ENCODE peak calls at places on chromosomes 16 and 17, in five cellular contexts. One of them, this sample, is unnamed.
A peak's percentile ranks its signal among the peaks of the same experiment; 100 is the strongest.

GRCh38 chr16:50634947-50635346 is 46.2 kb downstream of the SNX20 start:
- DNase-seq in gastrocnemius medialis: no peak
- DNase-seq in mammary epithelial cell: no peak
- DNase-seq in lower lobe of right lung: no peak
- DNase-seq in heart right ventricle: no peak
- DNase-seq in this sample: no peak

GRCh38 chr17:58504826-58505351 is 9.5 kb downstream of the MTMR4 start:
- DNase-seq in gastrocnemius medialis: no peak
- DNase-seq in mammary epithelial cell: no peak
- DNase-seq in lower lobe of right lung: no peak
- DNase-seq in heart right ventricle: no peak
- DNase-seq in this sample: no peak

GRCh38 chr16:1877089-1877488 is 5.1 kb upstream of the MEIOB start:
- DNase-seq in gastrocnemius medialis: no peak
- DNase-seq in mammary epithelial cell: no peak
- DNase-seq in lower lobe of right lung: no peak
- DNase-seq in heart right ventricle: no peak
- DNase-seq in this sample: no peak

GRCh38 chr16:11781773-11782172 is 15.3 kb downstream of the ZC3H7A start:
- DNase-seq in gastrocnemius medialis: no peak
- DNase-seq in mammary epithelial cell: peak; percentile 91
- DNase-seq in lower lobe of right lung: no peak
- DNase-seq in heart right ventricle: no peak
- DNase-seq in this sample: no peak

GRCh38 chr17:51260960-51261958 is 913 bp downstream of the UTP18 start:
- DNase-seq in gastrocnemius medialis: peak; percentile 49
- DNase-seq in mammary epithelial cell: no peak
- DNase-seq in lower lobe of right lung: peak; percentile 81
- DNase-seq in heart right ventricle: peak; percentile 46
- DNase-seq in this sample: peak; percentile 70

GRCh38 chr17:50184611-50185398 is 16.6 kb downstream of the COL1A1 start:
- DNase-seq in gastrocnemius medialis: peak; percentile 61
- DNase-seq in mammary epithelial cell: peak; percentile 55
- DNase-seq in lower lobe of right lung: peak; percentile 78
- DNase-seq in heart right ventricle: no peak
- DNase-seq in this sample: no peak

GRCh38 chr17:9517396-9517795 is 58.2 kb downstream of the STX8 start:
- DNase-seq in gastrocnemius medialis: no peak
- DNase-seq in mammary epithelial cell: peak; percentile 6
- DNase-seq in lower lobe of right lung: no peak
- DNase-seq in heart right ventricle: no peak
- DNase-seq in this sample: no peak

GRCh38 chr16:86579268-86580062 is 1.1 kb downstream of the FOXL1 start:
- DNase-seq in gastrocnemius medialis: no peak
- DNase-seq in mammary epithelial cell: no peak
- DNase-seq in lower lobe of right lung: no peak
- DNase-seq in heart right ventricle: no peak
- DNase-seq in this sample: no peak

GRCh38 chr16:88315543-88316105 is 67.1 kb upstream of the ZNF469 start:
- DNase-seq in gastrocnemius medialis: no peak
- DNase-seq in mammary epithelial cell: no peak
- DNase-seq in lower lobe of right lung: no peak
- DNase-seq in heart right ventricle: peak; percentile 31
- DNase-seq in this sample: peak; percentile 69

GRCh38 chr16:53257001-53257400 is 177.3 kb upstream of the RBL2 start:
- DNase-seq in gastrocnemius medialis: no peak
- DNase-seq in mammary epithelial cell: peak; percentile 9
- DNase-seq in lower lobe of right lung: no peak
- DNase-seq in heart right ventricle: no peak
- DNase-seq in this sample: peak; percentile 43

GRCh38 chr17:64024781-64025731 is 4.6 kb upstream of the ICAM2 start:
- DNase-seq in gastrocnemius medialis: no peak
- DNase-seq in mammary epithelial cell: no peak
- DNase-seq in lower lobe of right lung: no peak
- DNase-seq in heart right ventricle: no peak
- DNase-seq in this sample: peak; percentile 43

GRCh38 chr17:50934161-50934560 is 68.0 kb upstream of the TOB1 start:
- DNase-seq in gastrocnemius medialis: no peak
- DNase-seq in mammary epithelial cell: no peak
- DNase-seq in lower lobe of right lung: no peak
- DNase-seq in heart right ventricle: no peak
- DNase-seq in this sample: no peak

GRCh38 chr17:77700165-77700881 is 258.2 kb upstream of the TNRC6C start:
- DNase-seq in gastrocnemius medialis: no peak
- DNase-seq in mammary epithelial cell: no peak
- DNase-seq in lower lobe of right lung: no peak
- DNase-seq in heart right ventricle: no peak
- DNase-seq in this sample: no peak

GRCh38 chr16:69463876-69464275 is 39.5 kb downstream of the CYB5B start:
- DNase-seq in gastrocnemius medialis: no peak
- DNase-seq in mammary epithelial cell: no peak
- DNase-seq in lower lobe of right lung: no peak
- DNase-seq in heart right ventricle: no peak
- DNase-seq in this sample: no peak

GRCh38 chr17:2179615-2180295 is 123.8 kb downstream of the SMG6 start:
- DNase-seq in gastrocnemius medialis: peak; percentile 84
- DNase-seq in mammary epithelial cell: no peak
- DNase-seq in lower lobe of right lung: no peak
- DNase-seq in heart right ventricle: peak; percentile 97
- DNase-seq in this sample: no peak

GRCh38 chr17:29143894-29144293 is 36.3 kb downstream of the MYO18A start:
- DNase-seq in gastrocnemius medialis: peak; percentile 82
- DNase-seq in mammary epithelial cell: no peak
- DNase-seq in lower lobe of right lung: no peak
- DNase-seq in heart right ventricle: no peak
- DNase-seq in this sample: peak; percentile 37

GRCh38 chr16:3669067-3669466 is 14.6 kb downstream of the DNASE1 start:
- DNase-seq in gastrocnemius medialis: no peak
- DNase-seq in mammary epithelial cell: no peak
- DNase-seq in lower lobe of right lung: no peak
- DNase-seq in heart right ventricle: no peak
- DNase-seq in this sample: no peak

GRCh38 chr16:49855822-49856740 is at the start of gene ZNF423:
- DNase-seq in gastrocnemius medialis: peak; percentile 26
- DNase-seq in mammary epithelial cell: no peak
- DNase-seq in lower lobe of right lung: no peak
- DNase-seq in heart right ventricle: no peak
- DNase-seq in this sample: no peak

GRCh38 chr17:8430966-8431365 is 4.7 kb upstream of the NDEL1 start:
- DNase-seq in gastrocnemius medialis: peak; percentile 20
- DNase-seq in mammary epithelial cell: peak; percentile 73
- DNase-seq in lower lobe of right lung: no peak
- DNase-seq in heart right ventricle: peak; percentile 56
- DNase-seq in this sample: no peak

GRCh38 chr17:4554441-4554996 is 665 bp downstream of the MYBBP1A start:
- DNase-seq in gastrocnemius medialis: no peak
- DNase-seq in mammary epithelial cell: no peak
- DNase-seq in lower lobe of right lung: peak; percentile 46
- DNase-seq in heart right ventricle: no peak
- DNase-seq in this sample: no peak

GRCh38 chr17:30493802-30494201 is 16.6 kb downstream of the GOSR1 start:
- DNase-seq in gastrocnemius medialis: no peak
- DNase-seq in mammary epithelial cell: no peak
- DNase-seq in lower lobe of right lung: no peak
- DNase-seq in heart right ventricle: no peak
- DNase-seq in this sample: no peak

GRCh38 chr17:80036715-80037477 is 454 bp downstream of the CCDC40 start:
- DNase-seq in gastrocnemius medialis: peak; percentile 25
- DNase-seq in mammary epithelial cell: peak; percentile 5
- DNase-seq in lower lobe of right lung: peak; percentile 64
- DNase-seq in heart right ventricle: peak; percentile 50
- DNase-seq in this sample: peak; percentile 30

GRCh38 chr17:2212328-2212981 is 91.1 kb downstream of the SMG6 start:
- DNase-seq in gastrocnemius medialis: peak; percentile 79
- DNase-seq in mammary epithelial cell: no peak
- DNase-seq in lower lobe of right lung: no peak
- DNase-seq in heart right ventricle: no peak
- DNase-seq in this sample: peak; percentile 81

GRCh38 chr17:27466376-27466747 is 10.1 kb downstream of the KSR1 start:
- DNase-seq in gastrocnemius medialis: no peak
- DNase-seq in mammary epithelial cell: no peak
- DNase-seq in lower lobe of right lung: no peak
- DNase-seq in heart right ventricle: no peak
- DNase-seq in this sample: no peak

GRCh38 chr17:3615160-3615870 is 6.1 kb upstream of the TRPV1 start:
- DNase-seq in gastrocnemius medialis: no peak
- DNase-seq in mammary epithelial cell: no peak
- DNase-seq in lower lobe of right lung: no peak
- DNase-seq in heart right ventricle: no peak
- DNase-seq in this sample: no peak

GRCh38 chr17:2691965-2692780 is 19.4 kb downstream of the CLUH start:
- DNase-seq in gastrocnemius medialis: peak; percentile 18
- DNase-seq in mammary epithelial cell: no peak
- DNase-seq in lower lobe of right lung: no peak
- DNase-seq in heart right ventricle: peak; percentile 4
- DNase-seq in this sample: no peak

GRCh38 chr17:57747221-57748017 is 2.3 kb upstream of the CCDC182 start:
- DNase-seq in gastrocnemius medialis: peak; percentile 24
- DNase-seq in mammary epithelial cell: peak; percentile 40
- DNase-seq in lower lobe of right lung: no peak
- DNase-seq in heart right ventricle: peak; percentile 28
- DNase-seq in this sample: peak; percentile 83

GRCh38 chr17:47708864-47709541 is 15.0 kb downstream of the TBKBP1 start:
- DNase-seq in gastrocnemius medialis: no peak
- DNase-seq in mammary epithelial cell: no peak
- DNase-seq in lower lobe of right lung: peak; percentile 51
- DNase-seq in heart right ventricle: no peak
- DNase-seq in this sample: peak; percentile 53
- H3K4me1 ChIP-seq in gastrocnemius medialis: peaks cover 15% of the 10 kb centered on the region
- H3K4me1 ChIP-seq in mammary epithelial cell: no peaks in the 10 kb centered on the region
- H3K4me1 ChIP-seq in lower lobe of right lung: peaks cover 26% of the 10 kb centered on the region
- H3K4me1 ChIP-seq in heart right ventricle: peaks cover 42% of the 10 kb centered on the region
- H3K4me1 ChIP-seq in this sample: no peaks in the 10 kb centered on the region

DNA sequence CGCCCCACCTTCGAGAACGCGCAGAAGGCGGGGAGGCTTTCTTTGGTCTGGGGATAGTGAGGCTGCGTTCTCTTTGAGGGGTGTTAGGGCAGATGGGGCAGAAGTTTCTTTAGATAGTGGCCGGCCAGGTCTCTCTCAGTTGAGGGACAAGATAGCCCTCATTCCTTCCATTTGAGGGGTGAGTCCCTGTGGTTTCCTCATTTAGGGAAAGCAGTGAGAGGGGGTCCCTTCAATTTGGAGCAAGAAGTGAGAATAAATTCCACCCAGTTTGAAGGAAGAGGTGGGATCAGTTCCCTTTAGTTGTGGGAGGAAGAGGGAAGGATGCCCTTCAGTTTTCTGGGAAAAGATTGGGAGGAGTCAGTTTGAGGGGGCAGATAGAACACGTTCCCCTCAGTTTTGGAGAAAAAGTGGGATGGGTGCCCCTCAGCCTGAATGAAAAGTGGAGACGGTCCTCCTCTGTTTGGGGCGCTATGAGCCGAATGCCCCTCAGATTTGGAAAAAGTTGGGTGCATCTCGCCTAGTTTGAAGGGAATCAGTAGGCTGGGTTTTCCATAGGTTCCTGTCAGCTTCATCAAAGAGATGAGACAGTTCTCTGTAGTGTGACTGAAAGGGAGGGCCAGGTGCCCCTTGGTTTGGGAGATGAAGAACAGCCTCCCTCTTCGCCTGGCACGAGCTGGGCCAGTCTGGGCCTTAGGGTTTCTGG is 568 bp upstream of the FHOD1 start:
- DNase-seq in gastrocnemius medialis: no peak
- DNase-seq in mammary epithelial cell: no peak
- DNase-seq in lower lobe of right lung: no peak
- DNase-seq in heart right ventricle: no peak
- DNase-seq in this sample: no peak
- H3K4me1 ChIP-seq in gastrocnemius medialis: peaks cover 51% of the 10 kb centered on the region
- H3K4me1 ChIP-seq in mammary epithelial cell: peaks cover 51% of the 10 kb centered on the region
- H3K4me1 ChIP-seq in lower lobe of right lung: peaks cover 54% of the 10 kb centered on the region
- H3K4me1 ChIP-seq in heart right ventricle: peaks cover 57% of the 10 kb centered on the region
- H3K4me1 ChIP-seq in this sample: peaks cover 45% of the 10 kb centered on the region

GRCh38 chr17:76053230-76054111 is 18.8 kb downstream of the SRP68 start:
- DNase-seq in gastrocnemius medialis: no peak
- DNase-seq in mammary epithelial cell: peak; percentile 44
- DNase-seq in lower lobe of right lung: no peak
- DNase-seq in heart right ventricle: no peak
- DNase-seq in this sample: peak; percentile 75
- H3K4me1 ChIP-seq in gastrocnemius medialis: no peaks in the 10 kb centered on the region
- H3K4me1 ChIP-seq in mammary epithelial cell: peaks cover 17% of the 10 kb centered on the region
- H3K4me1 ChIP-seq in lower lobe of right lung: peaks cover 32% of the 10 kb centered on the region
- H3K4me1 ChIP-seq in heart right ventricle: no peaks in the 10 kb centered on the region
- H3K4me1 ChIP-seq in this sample: peaks cover 38% of the 10 kb centered on the region

GRCh38 chr17:73267648-73268537 is 6.2 kb upstream of the CPSF4L start:
- DNase-seq in gastrocnemius medialis: no peak
- DNase-seq in mammary epithelial cell: no peak
- DNase-seq in lower lobe of right lung: no peak
- DNase-seq in heart right ventricle: no peak
- DNase-seq in this sample: no peak
- H3K4me1 ChIP-seq in gastrocnemius medialis: no peaks in the 10 kb centered on the region
- H3K4me1 ChIP-seq in mammary epithelial cell: peaks cover 5% of the 10 kb centered on the region
- H3K4me1 ChIP-seq in lower lobe of right lung: no peaks in the 10 kb centered on the region
- H3K4me1 ChIP-seq in heart right ventricle: peaks cover 6% of the 10 kb centered on the region
- H3K4me1 ChIP-seq in this sample: no peaks in the 10 kb centered on the region

GRCh38 chr16:82650804-82651203 is 24.0 kb downstream of the CDH13 start:
- DNase-seq in gastrocnemius medialis: no peak
- DNase-seq in mammary epithelial cell: no peak
- DNase-seq in lower lobe of right lung: no peak
- DNase-seq in heart right ventricle: no peak
- DNase-seq in this sample: no peak
- H3K4me1 ChIP-seq in gastrocnemius medialis: peaks cover 46% of the 10 kb centered on the region
- H3K4me1 ChIP-seq in mammary epithelial cell: peaks cover 56% of the 10 kb centered on the region
- H3K4me1 ChIP-seq in lower lobe of right lung: peaks cover 11% of the 10 kb centered on the region
- H3K4me1 ChIP-seq in heart right ventricle: peaks cover 44% of the 10 kb centered on the region
- H3K4me1 ChIP-seq in this sample: peaks cover 20% of the 10 kb centered on the region

GRCh38 chr17:18980682-18981384 is 23.7 kb downstream of the FAM83G start:
- DNase-seq in gastrocnemius medialis: no peak
- DNase-seq in mammary epithelial cell: no peak
- DNase-seq in lower lobe of right lung: no peak
- DNase-seq in heart right ventricle: no peak
- DNase-seq in this sample: no peak
- H3K4me1 ChIP-seq in gastrocnemius medialis: no peaks in the 10 kb centered on the region
- H3K4me1 ChIP-seq in mammary epithelial cell: peaks cover 18% of the 10 kb centered on the region
- H3K4me1 ChIP-seq in lower lobe of right lung: no peaks in the 10 kb centered on the region
- H3K4me1 ChIP-seq in heart right ventricle: no peaks in the 10 kb centered on the region
- H3K4me1 ChIP-seq in this sample: peaks cover 17% of the 10 kb centered on the region

DNA sequence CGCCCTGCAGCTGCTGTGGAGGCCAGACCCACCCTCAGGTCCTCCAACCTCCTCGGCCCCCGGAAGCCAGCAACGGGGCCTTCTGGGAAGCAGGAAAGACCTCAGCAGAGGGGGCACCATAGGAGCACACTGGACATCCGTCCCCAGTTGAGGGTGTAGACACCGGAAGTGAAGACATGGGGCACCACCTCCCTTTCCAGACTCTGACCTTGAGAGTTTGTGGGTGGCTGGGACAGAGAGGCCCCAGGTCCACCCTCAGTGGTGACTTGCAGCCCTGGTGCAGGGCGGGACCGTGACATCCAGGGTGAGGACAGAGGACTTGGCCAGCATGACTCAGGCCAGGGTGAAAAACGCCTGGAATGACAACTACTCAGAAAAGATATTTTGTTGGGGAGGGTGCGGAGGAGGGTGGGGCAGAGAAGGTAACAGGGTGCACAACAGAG is 19.9 kb downstream of the CEP295NL start:
- DNase-seq in gastrocnemius medialis: peak; percentile 82
- DNase-seq in mammary epithelial cell: no peak
- DNase-seq in lower lobe of right lung: peak; percentile 85
- DNase-seq in heart right ventricle: peak; percentile 75
- DNase-seq in this sample: peak; percentile 94
- H3K4me1 ChIP-seq in gastrocnemius medialis: peaks cover 31% of the 10 kb centered on the region
- H3K4me1 ChIP-seq in mammary epithelial cell: peaks cover 26% of the 10 kb centered on the region
- H3K4me1 ChIP-seq in lower lobe of right lung: peaks cover 59% of the 10 kb centered on the region
- H3K4me1 ChIP-seq in heart right ventricle: peaks cover 78% of the 10 kb centered on the region
- H3K4me1 ChIP-seq in this sample: peaks cover 42% of the 10 kb centered on the region

GRCh38 chr16:68309798-68310197 is 948 bp downstream of the SLC7A6OS start:
- DNase-seq in gastrocnemius medialis: no peak
- DNase-seq in mammary epithelial cell: no peak
- DNase-seq in lower lobe of right lung: no peak
- DNase-seq in heart right ventricle: no peak
- DNase-seq in this sample: no peak
- H3K4me1 ChIP-seq in gastrocnemius medialis: peaks cover 41% of the 10 kb centered on the region
- H3K4me1 ChIP-seq in mammary epithelial cell: peaks cover 10% of the 10 kb centered on the region
- H3K4me1 ChIP-seq in lower lobe of right lung: peaks cover 46% of the 10 kb centered on the region
- H3K4me1 ChIP-seq in heart right ventricle: peaks cover 37% of the 10 kb centered on the region
- H3K4me1 ChIP-seq in this sample: peaks cover 6% of the 10 kb centered on the region